ENCODE peak calls at places on chromosomes 11 and 22, in nine cellular contexts. Y is activated CD4-positive, alpha-beta T cell treated with anti-CD3 and anti-CD28 coated beads, Interleukin-2, amount 50 U/mL, for 24 hours; V is GM23248; N is fibroblast of pulmonary artery; F is NCI-H1092 treated with DMSO at 0.1 percent for 48 hours; H is fibroblast of lung; K is breast epithelium; I is NCI-H82; S is activated CD8-positive, alpha-beta T cell treated with anti-CD3 and anti-CD28 coated beads for 36 hours. L is an unnamed sample.

GRCh38 chr11:57323503-57324153 is 1.1 kb downstream of the TNKS1BP1 start:
- DNase-seq in V (peak), N (peak), I (no peak), H (peak), S (no peak), Y (no peak), K (no peak), F (no peak), L (no peak)

GRCh38 chr11:1460994-1461805 is 25.4 kb downstream of the MOB2 start:
- DNase-seq in Y (no peak), V (peak), N (no peak), F (no peak), K (no peak), S (no peak), H (peak), I (no peak), L (no peak)

GRCh38 chr11:57903441-57904123 is 120.1 kb upstream of the OR9Q1 start:
- DNase-seq in S (peak), Y (no peak), K (peak), I (no peak), F (no peak), H (no peak), V (peak), N (no peak), L (no peak)

GRCh38 chr11:78801161-78801884 is 226.7 kb upstream of the NARS2 start:
- DNase-seq in N (peak), K (no peak), V (peak), Y (no peak), S (no peak), H (peak), F (peak), I (no peak), L (no peak)

GRCh38 chr11:33375236-33375635 is 118.1 kb downstream of the HIPK3 start:
- DNase-seq in Y (no peak), S (no peak), N (no peak), F (no peak), V (no peak), H (no peak), K (no peak), I (no peak), L (no peak)

GRCh38 chr22:48053973-48054372 is 1291.5 kb downstream of the TBC1D22A start:
- DNase-seq in H (no peak), N (no peak), I (no peak), Y (no peak), F (no peak), K (no peak), V (no peak), S (no peak), L (no peak)

GRCh38 chr11:83364500-83365059 is 78.4 kb upstream of the CCDC90B start:
- DNase-seq in N (no peak), Y (no peak), I (no peak), K (no peak), V (peak), H (no peak), F (no peak), S (no peak), L (no peak)

GRCh38 chr11:65218446-65218845 is 36.7 kb downstream of the CAPN1 start:
- DNase-seq in H (no peak), F (no peak), Y (no peak), K (no peak), V (no peak), I (no peak), S (no peak), N (no peak), L (no peak)

GRCh38 chr11:63872833-63873201 is 33.9 kb downstream of the MARK2 start:
- DNase-seq in V (no peak), I (no peak), Y (no peak), H (no peak), S (no peak), N (no peak), F (no peak), K (no peak), L (no peak)

GRCh38 chr11:65555693-65556231 is 2.4 kb downstream of the LTBP3 start:
- DNase-seq in Y (no peak), S (peak), I (no peak), H (peak), K (no peak), V (peak), F (no peak), N (peak), L (no peak)

GRCh38 chr11:126480410-126481302 is 125.2 kb downstream of the ST3GAL4 start:
- DNase-seq in K (peak), F (peak), N (peak), I (peak), V (peak), Y (peak), H (peak), S (peak), L (peak)

GRCh38 chr11:13009921-13010736 is 1.0 kb downstream of the RASSF10 start:
- DNase-seq in V (peak), S (no peak), Y (no peak), K (no peak), H (no peak), I (peak), F (peak), N (no peak), L (no peak)

GRCh38 chr11:45527898-45528297 is 137.5 kb downstream of the CHST1 start:
- DNase-seq in S (peak), I (no peak), H (no peak), F (no peak), K (no peak), V (no peak), N (peak), Y (no peak), L (no peak)

GRCh38 chr11:71182791-71183556 is 69.4 kb downstream of the SHANK2 start:
- DNase-seq in V (no peak), H (no peak), Y (no peak), N (no peak), K (no peak), S (no peak), I (no peak), F (peak), L (no peak)

GRCh38 chr11:6567371-6567745 is 36.1 kb downstream of the RRP8 start:
- DNase-seq in S (no peak), F (no peak), Y (no peak), V (no peak), I (no peak), H (no peak), N (no peak), K (no peak), L (no peak)

GRCh38 chr22:19970031-19970478 is 28.4 kb upstream of the TXNRD2 start:
- DNase-seq in N (no peak), Y (no peak), I (no peak), K (no peak), H (no peak), F (no peak), V (no peak), S (no peak), L (no peak)

GRCh38 chr22:30114356-30114755 is 34.1 kb downstream of the HORMAD2 start:
- DNase-seq in N (no peak), I (no peak), H (peak), S (no peak), V (no peak), Y (no peak), K (no peak), F (no peak), L (no peak)

GRCh38 chr11:48094643-48095339 is 114.4 kb downstream of the PTPRJ start:
- DNase-seq in K (no peak), S (no peak), Y (no peak), F (no peak), V (no peak), N (no peak), H (no peak), I (no peak), L (no peak)

GRCh38 chr11:6757373-6757967 is 14.3 kb downstream of the OR2AG2 start:
- DNase-seq in Y (peak), N (peak), F (peak), H (peak), K (no peak), V (peak), S (peak), I (peak), L (peak)

GRCh38 chr22:46087816-46088277 is 62.5 kb upstream of the PPARA start:
- DNase-seq in S (no peak), N (peak), F (no peak), H (peak), V (peak), Y (no peak), I (peak), K (peak), L (no peak)

GRCh38 chr11:19429108-19429760 is 188.5 kb upstream of the E2F8 start:
- DNase-seq in I (no peak), S (no peak), H (no peak), Y (no peak), K (no peak), V (no peak), N (no peak), F (no peak), L (no peak)

GRCh38 chr11:57566035-57566504 is 1.4 kb downstream of the UBE2L6 start:
- DNase-seq in V (peak), N (peak), H (peak), K (no peak), Y (no peak), S (peak), F (no peak), I (no peak), L (peak)

GRCh38 chr11:40285520-40285919 is 1173.9 kb downstream of the LRRC4C start:
- DNase-seq in H (no peak), S (no peak), F (no peak), V (no peak), Y (no peak), I (no peak), K (no peak), N (no peak), L (no peak)

GRCh38 chr11:117457031-117457785 is 129.6 kb downstream of the CEP164 start:
- DNase-seq in F (peak), K (no peak), N (no peak), V (no peak), Y (no peak), I (peak), S (no peak), H (no peak), L (no peak)

GRCh38 chr11:3984896-3985295 is 109.7 kb upstream of the RRM1 start:
- DNase-seq in F (no peak), H (peak), Y (no peak), V (no peak), N (peak), I (peak), K (no peak), S (peak), L (peak)

GRCh38 chr11:74689666-74690065 is 41.6 kb downstream of the CHRDL2 start:
- DNase-seq in H (peak), S (no peak), V (peak), Y (no peak), K (no peak), F (no peak), N (no peak), I (no peak), L (no peak)

GRCh38 chr11:3808846-3809623 is 675 bp downstream of the PGAP2 start:
- DNase-seq in K (no peak), F (no peak), S (peak), N (peak), I (peak), V (peak), H (peak), Y (no peak), L (no peak)

GRCh38 chr11:6667733-6668374 is 12.2 kb upstream of the DCHS1 start:
- DNase-seq in N (peak), Y (no peak), S (peak), I (peak), F (peak), H (peak), V (peak), K (no peak), L (no peak)

GRCh38 chr11:115776916-115777315 is 272.7 kb upstream of the CADM1 start:
- DNase-seq in V (no peak), N (no peak), Y (no peak), F (no peak), I (no peak), H (no peak), K (no peak), S (no peak), L (no peak)

GRCh38 chr11:126341760-126342161 is 13.7 kb upstream of the ST3GAL4 start:
- DNase-seq in S (no peak), F (no peak), Y (no peak), I (no peak), H (peak), V (peak), K (no peak), N (peak), L (no peak)

GRCh38 chr11:42012261-42012660 is 552.8 kb upstream of the LRRC4C start:
- DNase-seq in K (no peak), V (no peak), H (no peak), Y (no peak), N (no peak), S (no peak), I (no peak), F (no peak), L (no peak)

GRCh38 chr11:110452720-110453119 is 23.0 kb downstream of the FDX1 start:
- DNase-seq in F (no peak), Y (no peak), N (no peak), S (no peak), I (no peak), V (no peak), K (no peak), H (no peak), L (no peak)

GRCh38 chr11:78957481-78958245 is 383.0 kb upstream of the NARS2 start:
- DNase-seq in V (peak), S (no peak), H (peak), F (no peak), K (no peak), I (no peak), Y (no peak), N (peak), L (no peak)

GRCh38 chr22:47597041-47597440 is 834.6 kb downstream of the TBC1D22A start:
- DNase-seq in K (no peak), V (no peak), Y (no peak), N (no peak), S (no peak), H (no peak), F (no peak), I (no peak), L (no peak)

GRCh38 chr11:8717876-8718753 is 35.5 kb downstream of the RPL27A start:
- DNase-seq in Y (no peak), H (peak), I (no peak), V (peak), S (no peak), F (no peak), N (peak), K (no peak), L (no peak)

GRCh38 chr22:47291565-47292495 is 529.4 kb downstream of the TBC1D22A start:
- DNase-seq in N (no peak), K (peak), S (no peak), V (no peak), I (no peak), H (no peak), Y (no peak), F (no peak), L (no peak)